ENCODE peak calls at places on chromosomes 6 and 20, in six cellular contexts. E, F, Q, S, O and L are unnamed samples.

GRCh38 chr20:24695529-24696225 is 226.2 kb downstream of the SYNDIG1 start:
- DNase-seq in E (no peak), S (no peak), F (no peak), Q (no peak), O (no peak), L (no peak)

GRCh38 chr6:106476326-106477105 is 116.0 kb downstream of the CRYBG1 start:
- DNase-seq in E (no peak), O (no peak), F (no peak), S (no peak), Q (no peak), L (no peak)

GRCh38 chr6:81768150-81768942 is 15.9 kb upstream of the TENT5A start:
- DNase-seq in E (peak), F (no peak), S (no peak), O (no peak), Q (no peak), L (no peak)

GRCh38 chr6:131244942-131245341 is 109.7 kb downstream of the AKAP7 start:
- DNase-seq in Q (no peak), E (no peak), F (no peak), O (no peak), S (no peak), L (no peak)

GRCh38 chr6:71332012-71332411 is 43.4 kb downstream of the OGFRL1 start:
- DNase-seq in O (no peak), E (no peak), Q (no peak), S (no peak), F (no peak), L (no peak)

GRCh38 chr6:129686941-129687627 is 22.9 kb downstream of the ARHGAP18 start:
- DNase-seq in E (no peak), F (no peak), S (no peak), Q (no peak), O (peak), L (no peak)

GRCh38 chr6:139847322-139847797 is 472.9 kb upstream of the CITED2 start:
- DNase-seq in E (no peak), Q (no peak), O (no peak), F (no peak), S (no peak), L (no peak)

GRCh38 chr6:15066433-15067337 is 179.2 kb upstream of the JARID2 start:
- DNase-seq in S (peak), F (no peak), Q (no peak), O (no peak), E (no peak), L (no peak)

GRCh38 chr6:33822575-33823395 is 19.0 kb upstream of the MLN start:
- DNase-seq in O (no peak), F (peak), E (peak), S (peak), Q (peak), L (no peak)

GRCh38 chr6:158072083-158072721 is 90.5 kb downstream of the SYNJ2 start:
- DNase-seq in Q (peak), F (peak), E (peak), S (peak), O (peak), L (peak)

GRCh38 chr6:32439708-32440214 is at the start of gene HLA-DRA:
- DNase-seq in Q (no peak), E (peak), O (peak), F (peak), S (peak), L (no peak)

GRCh38 chr6:110053395-110054240 is 75.5 kb downstream of the GPR6 start:
- DNase-seq in Q (no peak), S (peak), O (no peak), E (peak), F (no peak), L (no peak)

GRCh38 chr20:10586296-10586695 is 87.5 kb downstream of the JAG1 start:
- DNase-seq in E (no peak), Q (no peak), F (no peak), S (no peak), O (no peak), L (no peak)

GRCh38 chr6:43702522-43703440 is 15.2 kb upstream of the MRPS18A start:
- DNase-seq in O (no peak), Q (no peak), E (peak), S (peak), F (peak), L (no peak)
- TF ChIP-seq POLR2AphosphoS5 in O (no peak), Q (no peak), E (no peak), S (peak), F (peak), L (no peak)

GRCh38 chr20:7500362-7500761 is 439.9 kb downstream of the HAO1 start:
- DNase-seq in E (no peak), O (no peak), Q (no peak), S (no peak), F (no peak), L (no peak)
- TF ChIP-seq TAF1 in E (no peak), O (no peak), Q (no peak), S (no peak), F (no peak), L (no peak)

GRCh38 chr6:25384234-25384633 is 105.1 kb downstream of the CARMIL1 start:
- DNase-seq in E (no peak), S (no peak), F (no peak), O (no peak), Q (no peak), L (no peak)
- TF ChIP-seq POLR2A in E (no peak), S (no peak), F (no peak), O (no peak), Q (no peak), L (no peak)

DNA sequence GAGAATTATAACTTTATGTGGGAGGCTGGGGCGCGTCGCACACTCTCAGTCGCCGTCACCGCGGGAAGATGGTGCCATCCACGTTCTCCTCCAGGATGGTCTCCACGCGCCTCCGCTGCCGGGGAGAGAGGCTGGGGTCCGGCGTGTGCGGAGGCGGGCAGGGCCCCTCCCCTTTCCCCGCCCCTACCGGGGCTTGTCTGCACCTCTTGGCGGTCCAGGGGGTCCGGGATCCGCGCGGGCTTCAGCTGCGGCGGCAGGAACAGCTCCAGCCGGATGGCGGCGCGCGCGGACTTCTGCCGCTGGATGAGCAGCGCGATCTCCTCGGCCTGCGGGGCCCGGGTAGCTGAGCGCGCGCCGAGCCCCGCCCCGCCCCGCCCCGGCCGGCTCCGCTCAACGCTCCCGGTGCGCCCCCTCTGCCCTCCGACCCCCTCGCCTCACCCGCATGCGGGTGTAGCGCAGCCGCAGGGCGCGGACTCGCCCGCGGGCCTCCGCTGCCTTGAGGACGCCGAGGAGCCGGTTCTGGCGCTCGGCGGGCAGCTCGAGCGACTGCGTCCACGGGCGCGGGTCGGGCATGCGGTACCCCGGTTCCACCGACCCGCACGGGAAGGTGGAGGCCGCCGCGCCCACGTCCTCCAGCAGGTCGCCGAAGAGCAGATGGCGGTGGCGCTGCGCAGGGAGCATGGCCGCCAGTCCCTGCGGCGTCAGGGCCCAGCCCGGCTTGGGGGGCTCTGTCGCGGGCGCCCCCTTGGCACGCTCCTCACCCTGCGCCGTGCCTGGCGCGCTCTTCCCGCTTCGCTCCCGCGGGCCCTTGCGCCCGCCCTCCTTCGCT is 604 bp downstream of the LKAAEAR1 start:
- DNase-seq in F (peak), S (peak), E (peak), Q (no peak), O (no peak), L (no peak)
- TF ChIP-seq POLR2AphosphoS5 in F (no peak), S (no peak), E (no peak), Q (no peak), O (no peak), L (no peak)

GRCh38 chr6:151239603-151240035 is at the start of gene AKAP12:
- DNase-seq in S (no peak), O (no peak), Q (no peak), F (peak), E (no peak), L (no peak)

GRCh38 chr6:151241853-151242252 is 2.1 kb downstream of the AKAP12 start:
- DNase-seq in S (no peak), O (no peak), Q (no peak), E (no peak), F (no peak), L (no peak)

GRCh38 chr6:151240861-151241642 is 1.3 kb downstream of the AKAP12 start:
- DNase-seq in F (peak), E (no peak), Q (no peak), O (no peak), S (no peak), L (peak)

GRCh38 chr6:151242420-151242841 is 2.7 kb downstream of the AKAP12 start:
- DNase-seq in S (no peak), F (no peak), Q (no peak), O (no peak), E (no peak), L (no peak)

GRCh38 chr6:151240036-151240685 is 394 bp downstream of the AKAP12 start:
- DNase-seq in S (peak), Q (peak), E (no peak), F (peak), O (no peak), L (peak)
- TF ChIP-seq TAF1 in S (peak), Q (no peak), E (no peak), F (peak), O (no peak), L (no peak)

GRCh38 chr20:12925863-12926547 is 82.8 kb upstream of the SPTLC3 start:
- DNase-seq in E (no peak), F (no peak), O (no peak), Q (no peak), S (no peak), L (no peak)

GRCh38 chr20:12924126-12924525 is 84.6 kb upstream of the SPTLC3 start:
- DNase-seq in S (no peak), O (no peak), F (no peak), E (no peak), Q (no peak), L (no peak)

GRCh38 chr20:12928358-12928754 is 80.4 kb upstream of the SPTLC3 start:
- DNase-seq in S (no peak), Q (no peak), O (no peak), E (no peak), F (no peak), L (no peak)

GRCh38 chr20:12927489-12927888 is 81.3 kb upstream of the SPTLC3 start:
- DNase-seq in F (no peak), S (no peak), Q (no peak), E (no peak), O (no peak), L (no peak)

DNA sequence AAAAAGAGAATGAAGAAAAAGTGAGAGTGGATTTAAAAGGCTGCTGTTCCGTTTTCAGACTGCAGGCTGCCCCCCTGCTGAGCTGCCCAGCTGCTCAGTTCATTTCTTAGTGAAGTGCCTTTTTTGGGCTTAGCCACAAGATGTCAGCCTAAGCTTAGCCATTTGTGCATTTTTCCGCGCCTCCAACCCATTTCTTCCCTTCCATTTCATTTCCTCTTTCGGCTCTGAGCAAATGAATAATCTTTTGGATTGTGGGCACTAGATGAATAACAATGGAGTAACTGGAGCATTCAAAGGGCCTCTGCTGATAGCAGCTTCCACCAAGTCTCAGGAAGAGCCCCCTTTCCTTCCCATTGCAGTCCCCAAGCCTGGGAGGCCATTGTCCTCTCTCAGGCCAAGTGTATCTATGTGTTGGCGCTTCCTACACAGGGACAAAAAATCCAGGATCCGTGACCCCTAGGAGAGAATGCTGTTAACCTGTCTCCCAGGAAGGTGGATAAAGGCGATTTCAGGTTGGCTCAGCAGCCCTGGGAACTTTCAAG is 83.5 kb upstream of the SPTLC3 start:
- DNase-seq in O (peak), F (peak), S (peak), Q (peak), E (peak), L (peak)
- TF ChIP-seq POLR2A in O (no peak), F (no peak), S (no peak), Q (no peak), E (no peak), L (no peak)

DNA sequence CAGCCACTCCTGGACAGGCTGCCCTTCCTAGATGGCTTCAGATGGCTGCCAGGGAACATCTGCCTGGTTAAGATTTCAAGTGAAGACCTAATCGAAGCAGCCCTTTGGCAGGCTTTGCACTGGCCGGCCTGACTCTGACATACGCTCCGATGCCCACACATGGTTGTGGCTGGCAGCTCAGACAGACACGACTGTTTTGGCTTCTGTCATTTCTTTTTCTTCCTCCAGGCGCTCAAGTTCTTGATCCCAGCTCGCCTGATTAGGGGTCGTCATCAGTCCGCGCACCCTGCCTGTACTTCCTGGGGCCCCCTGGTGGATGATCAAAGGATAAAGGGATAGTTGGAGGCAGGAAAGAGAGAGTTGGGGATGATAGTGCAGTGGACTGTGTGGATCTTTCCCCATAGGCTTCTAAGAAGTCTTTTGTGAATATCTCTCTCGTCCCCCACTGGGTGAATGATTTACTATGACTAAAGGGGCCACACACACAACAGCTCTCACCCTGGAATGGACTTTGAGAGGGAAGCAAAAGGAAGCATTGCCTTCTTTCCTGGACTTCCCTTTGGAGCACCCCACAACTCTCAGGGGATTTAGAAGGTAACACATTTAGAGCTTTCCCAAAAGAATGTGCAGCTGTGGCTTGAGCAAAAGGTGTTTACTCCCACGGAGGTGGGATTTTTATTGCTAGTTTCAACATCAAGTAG is 21.4 kb upstream of the TRAM2 start:
- DNase-seq in E (peak), S (peak), O (no peak), F (peak), Q (no peak), L (peak)
- TF ChIP-seq POLR2AphosphoS5 in E (peak), S (peak), O (no peak), F (peak), Q (no peak), L (no peak)